ENCODE peak calls at places on chromosome 1, in ten cellular contexts. One of them, this sample, is unnamed. For H3K4me1, the result is how much of the 10 kb centered on the place peaks cover.

GRCh38 chr1:170204121-170204520 is 58.4 kb downstream of the NTMT2 start:
- DNase-seq in A549: no peak
- DNase-seq in tibial nerve: no peak
- DNase-seq in ovary: no peak
- DNase-seq in transverse colon: no peak
- DNase-seq in Peyer's patch: no peak
- DNase-seq in IMR-90: no peak
- DNase-seq in sigmoid colon: no peak
- DNase-seq in adrenal gland: no peak
- DNase-seq in uterus: no peak
- DNase-seq in this sample: no peak

GRCh38 chr1:41482906-41483895 is 1.3 kb downstream of the EDN2 start:
- DNase-seq in sigmoid colon: no peak
- DNase-seq in adrenal gland: no peak
- DNase-seq in tibial nerve: no peak
- DNase-seq in IMR-90: no peak
- DNase-seq in ovary: no peak
- DNase-seq in Peyer's patch: no peak
- DNase-seq in A549: no peak
- DNase-seq in uterus: no peak
- DNase-seq in transverse colon: no peak
- DNase-seq in this sample: no peak

GRCh38 chr1:234532511-234532922 is 53.5 kb upstream of the TARBP1 start:
- DNase-seq in tibial nerve: peak
- DNase-seq in Peyer's patch: no peak
- DNase-seq in uterus: peak
- DNase-seq in adrenal gland: no peak
- DNase-seq in sigmoid colon: peak
- DNase-seq in transverse colon: peak
- DNase-seq in ovary: no peak
- DNase-seq in A549: no peak
- DNase-seq in IMR-90: no peak
- DNase-seq in this sample: peak

GRCh38 chr1:116333171-116334014 is 39.7 kb upstream of the ATP1A1 start:
- DNase-seq in IMR-90: no peak
- DNase-seq in transverse colon: no peak
- DNase-seq in tibial nerve: no peak
- DNase-seq in sigmoid colon: no peak
- DNase-seq in Peyer's patch: no peak
- DNase-seq in adrenal gland: no peak
- DNase-seq in ovary: no peak
- DNase-seq in uterus: no peak
- DNase-seq in A549: no peak
- DNase-seq in this sample: no peak

GRCh38 chr1:165871311-165872067 is 44.1 kb downstream of the UCK2 start:
- DNase-seq in ovary: no peak
- DNase-seq in transverse colon: peak
- DNase-seq in Peyer's patch: peak
- DNase-seq in IMR-90: peak
- DNase-seq in A549: no peak
- DNase-seq in sigmoid colon: no peak
- DNase-seq in adrenal gland: peak
- DNase-seq in uterus: no peak
- DNase-seq in tibial nerve: peak
- DNase-seq in this sample: peak

GRCh38 chr1:16067127-16067768 is 6.2 kb downstream of the FAM131C start:
- DNase-seq in sigmoid colon: no peak
- DNase-seq in adrenal gland: peak
- DNase-seq in IMR-90: peak
- DNase-seq in A549: peak
- DNase-seq in transverse colon: peak
- DNase-seq in tibial nerve: no peak
- DNase-seq in ovary: no peak
- DNase-seq in uterus: no peak
- DNase-seq in Peyer's patch: no peak
- DNase-seq in this sample: peak

GRCh38 chr1:204530932-204531331 is 14.7 kb downstream of the MDM4 start:
- DNase-seq in sigmoid colon: no peak
- DNase-seq in A549: no peak
- DNase-seq in tibial nerve: no peak
- DNase-seq in uterus: no peak
- DNase-seq in transverse colon: no peak
- DNase-seq in adrenal gland: no peak
- DNase-seq in Peyer's patch: no peak
- DNase-seq in ovary: no peak
- DNase-seq in IMR-90: peak
- DNase-seq in this sample: no peak

GRCh38 chr1:115313173-115313572 is 24.9 kb downstream of the NGF start:
- DNase-seq in A549: no peak
- DNase-seq in transverse colon: no peak
- DNase-seq in Peyer's patch: no peak
- DNase-seq in IMR-90: no peak
- DNase-seq in adrenal gland: no peak
- DNase-seq in ovary: no peak
- DNase-seq in uterus: no peak
- DNase-seq in tibial nerve: no peak
- DNase-seq in sigmoid colon: no peak
- DNase-seq in this sample: no peak

GRCh38 chr1:111190931-111191451 is 9.5 kb downstream of the DENND2D start:
- DNase-seq in transverse colon: no peak
- DNase-seq in ovary: no peak
- DNase-seq in adrenal gland: no peak
- DNase-seq in IMR-90: peak
- DNase-seq in A549: no peak
- DNase-seq in sigmoid colon: no peak
- DNase-seq in uterus: no peak
- DNase-seq in tibial nerve: peak
- DNase-seq in Peyer's patch: no peak
- DNase-seq in this sample: no peak

GRCh38 chr1:111193712-111194480 is 6.5 kb downstream of the DENND2D start:
- DNase-seq in tibial nerve: no peak
- DNase-seq in Peyer's patch: no peak
- DNase-seq in adrenal gland: no peak
- DNase-seq in A549: no peak
- DNase-seq in IMR-90: peak
- DNase-seq in transverse colon: peak
- DNase-seq in sigmoid colon: no peak
- DNase-seq in uterus: no peak
- DNase-seq in ovary: no peak
- DNase-seq in this sample: no peak

GRCh38 chr1:111191496-111191895 is 8.9 kb downstream of the DENND2D start:
- DNase-seq in uterus: no peak
- DNase-seq in Peyer's patch: no peak
- DNase-seq in ovary: no peak
- DNase-seq in adrenal gland: no peak
- DNase-seq in A549: no peak
- DNase-seq in sigmoid colon: no peak
- DNase-seq in tibial nerve: no peak
- DNase-seq in transverse colon: no peak
- DNase-seq in IMR-90: peak
- DNase-seq in this sample: no peak

GRCh38 chr1:111192074-111192473 is 8.4 kb downstream of the DENND2D start:
- DNase-seq in ovary: no peak
- DNase-seq in A549: no peak
- DNase-seq in transverse colon: no peak
- DNase-seq in uterus: no peak
- DNase-seq in Peyer's patch: no peak
- DNase-seq in tibial nerve: no peak
- DNase-seq in adrenal gland: no peak
- DNase-seq in sigmoid colon: no peak
- DNase-seq in IMR-90: no peak
- DNase-seq in this sample: no peak

DNA sequence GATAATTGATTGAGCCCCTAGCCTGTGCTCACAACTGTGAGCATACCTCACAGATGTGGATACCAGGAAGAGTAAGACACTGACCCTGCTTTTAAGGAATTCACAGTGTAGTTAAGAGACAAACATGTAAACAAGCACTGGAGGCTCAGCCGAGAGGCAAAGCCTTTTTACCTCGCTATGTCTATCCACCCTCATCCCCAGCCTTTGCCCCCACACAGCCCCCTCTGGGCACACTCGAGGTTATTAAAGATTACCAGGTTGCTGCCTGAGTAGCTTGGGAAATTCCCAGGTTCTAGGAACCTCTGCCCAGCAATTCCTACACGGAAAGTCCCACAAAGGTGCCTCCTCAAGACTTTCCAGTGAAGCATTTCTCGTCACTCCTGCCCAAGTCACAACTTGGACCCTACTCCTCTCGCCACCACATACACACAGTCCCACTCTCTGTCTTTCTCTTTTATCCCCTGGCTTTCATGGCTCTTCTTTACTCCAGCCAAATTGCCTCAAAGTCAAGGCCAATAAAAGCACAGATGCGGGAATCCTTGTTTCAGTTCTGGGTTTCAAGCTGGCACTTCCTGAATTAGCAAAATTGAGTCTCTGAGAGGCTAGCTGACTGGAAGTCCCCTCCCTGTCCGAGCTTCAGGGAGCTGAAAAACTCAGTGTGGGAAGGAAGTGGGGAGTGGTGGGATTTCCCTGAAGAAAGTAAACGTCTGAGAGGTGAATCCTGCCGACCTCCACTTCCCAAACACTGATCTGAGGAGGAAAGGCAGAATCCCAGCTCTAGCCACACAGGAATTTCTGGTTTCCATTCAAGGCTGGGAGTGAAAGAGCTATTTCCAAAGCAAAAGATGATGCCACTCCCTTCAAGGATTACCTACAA is 7.6 kb downstream of the DENND2D start:
- DNase-seq in sigmoid colon: no peak
- DNase-seq in A549: no peak
- DNase-seq in transverse colon: no peak
- DNase-seq in Peyer's patch: no peak
- DNase-seq in IMR-90: peak
- DNase-seq in ovary: no peak
- DNase-seq in uterus: no peak
- DNase-seq in adrenal gland: no peak
- DNase-seq in tibial nerve: no peak
- DNase-seq in this sample: no peak
- TF ChIP-seq POLR2A in sigmoid colon: no peak
- TF ChIP-seq POLR2A in A549: no peak
- TF ChIP-seq POLR2A in transverse colon: no peak
- TF ChIP-seq POLR2A in Peyer's patch: no peak
- TF ChIP-seq POLR2A in IMR-90: no peak
- TF ChIP-seq POLR2A in ovary: no peak
- TF ChIP-seq POLR2A in uterus: no peak
- TF ChIP-seq POLR2A in adrenal gland: no peak
- TF ChIP-seq POLR2A in tibial nerve: no peak
- TF ChIP-seq POLR2A in this sample: no peak

GRCh38 chr1:223363057-223363855 is 720 bp downstream of the SUSD4 start:
- DNase-seq in IMR-90: peak
- DNase-seq in A549: peak
- DNase-seq in tibial nerve: no peak
- DNase-seq in transverse colon: peak
- DNase-seq in ovary: peak
- DNase-seq in sigmoid colon: no peak
- DNase-seq in adrenal gland: peak
- DNase-seq in uterus: no peak
- DNase-seq in Peyer's patch: no peak
- DNase-seq in this sample: peak

GRCh38 chr1:223358826-223359225 is 5.2 kb downstream of the SUSD4 start:
- DNase-seq in IMR-90: no peak
- DNase-seq in ovary: no peak
- DNase-seq in transverse colon: no peak
- DNase-seq in uterus: no peak
- DNase-seq in A549: no peak
- DNase-seq in sigmoid colon: no peak
- DNase-seq in tibial nerve: no peak
- DNase-seq in Peyer's patch: no peak
- DNase-seq in adrenal gland: no peak
- DNase-seq in this sample: no peak

GRCh38 chr1:223364685-223365382 is 858 bp upstream of the SUSD4 start:
- DNase-seq in sigmoid colon: no peak
- DNase-seq in Peyer's patch: no peak
- DNase-seq in transverse colon: no peak
- DNase-seq in A549: no peak
- DNase-seq in ovary: peak
- DNase-seq in adrenal gland: no peak
- DNase-seq in tibial nerve: no peak
- DNase-seq in uterus: no peak
- DNase-seq in IMR-90: no peak
- DNase-seq in this sample: no peak

GRCh38 chr1:223363856-223364684 is at the start of gene SUSD4:
- DNase-seq in tibial nerve: no peak
- DNase-seq in uterus: no peak
- DNase-seq in A549: peak
- DNase-seq in adrenal gland: peak
- DNase-seq in ovary: peak
- DNase-seq in transverse colon: peak
- DNase-seq in sigmoid colon: no peak
- DNase-seq in Peyer's patch: peak
- DNase-seq in IMR-90: no peak
- DNase-seq in this sample: peak
- H3K27ac ChIP-seq in tibial nerve: no peak
- H3K27ac ChIP-seq in uterus: no peak
- H3K27ac ChIP-seq in A549: peak
- H3K27ac ChIP-seq in adrenal gland: no peak
- H3K27ac ChIP-seq in ovary: peak
- H3K27ac ChIP-seq in transverse colon: no peak
- H3K27ac ChIP-seq in sigmoid colon: no peak
- H3K27ac ChIP-seq in Peyer's patch: no peak
- H3K27ac ChIP-seq in IMR-90: no peak
- H3K27ac ChIP-seq in this sample: peak

GRCh38 chr1:13703558-13704485 is 3.8 kb downstream of the PRDM2 start:
- DNase-seq in A549: no peak
- DNase-seq in adrenal gland: no peak
- DNase-seq in uterus: no peak
- DNase-seq in ovary: no peak
- DNase-seq in IMR-90: no peak
- DNase-seq in tibial nerve: no peak
- DNase-seq in transverse colon: no peak
- DNase-seq in Peyer's patch: no peak
- DNase-seq in sigmoid colon: no peak
- DNase-seq in this sample: no peak

GRCh38 chr1:13707211-13707610 is 7.2 kb downstream of the PRDM2 start:
- DNase-seq in IMR-90: peak
- DNase-seq in adrenal gland: no peak
- DNase-seq in Peyer's patch: no peak
- DNase-seq in sigmoid colon: no peak
- DNase-seq in ovary: no peak
- DNase-seq in uterus: no peak
- DNase-seq in A549: no peak
- DNase-seq in transverse colon: no peak
- DNase-seq in tibial nerve: no peak
- DNase-seq in this sample: no peak

GRCh38 chr1:13710097-13710496 is 10.1 kb downstream of the PRDM2 start:
- DNase-seq in IMR-90: no peak
- DNase-seq in uterus: no peak
- DNase-seq in adrenal gland: no peak
- DNase-seq in tibial nerve: no peak
- DNase-seq in transverse colon: no peak
- DNase-seq in Peyer's patch: no peak
- DNase-seq in A549: no peak
- DNase-seq in ovary: no peak
- DNase-seq in sigmoid colon: no peak
- DNase-seq in this sample: no peak

GRCh38 chr1:13706058-13706457 is 6.1 kb downstream of the PRDM2 start:
- DNase-seq in IMR-90: no peak
- DNase-seq in sigmoid colon: no peak
- DNase-seq in tibial nerve: no peak
- DNase-seq in uterus: no peak
- DNase-seq in A549: no peak
- DNase-seq in ovary: no peak
- DNase-seq in transverse colon: no peak
- DNase-seq in adrenal gland: no peak
- DNase-seq in Peyer's patch: no peak
- DNase-seq in this sample: no peak

DNA sequence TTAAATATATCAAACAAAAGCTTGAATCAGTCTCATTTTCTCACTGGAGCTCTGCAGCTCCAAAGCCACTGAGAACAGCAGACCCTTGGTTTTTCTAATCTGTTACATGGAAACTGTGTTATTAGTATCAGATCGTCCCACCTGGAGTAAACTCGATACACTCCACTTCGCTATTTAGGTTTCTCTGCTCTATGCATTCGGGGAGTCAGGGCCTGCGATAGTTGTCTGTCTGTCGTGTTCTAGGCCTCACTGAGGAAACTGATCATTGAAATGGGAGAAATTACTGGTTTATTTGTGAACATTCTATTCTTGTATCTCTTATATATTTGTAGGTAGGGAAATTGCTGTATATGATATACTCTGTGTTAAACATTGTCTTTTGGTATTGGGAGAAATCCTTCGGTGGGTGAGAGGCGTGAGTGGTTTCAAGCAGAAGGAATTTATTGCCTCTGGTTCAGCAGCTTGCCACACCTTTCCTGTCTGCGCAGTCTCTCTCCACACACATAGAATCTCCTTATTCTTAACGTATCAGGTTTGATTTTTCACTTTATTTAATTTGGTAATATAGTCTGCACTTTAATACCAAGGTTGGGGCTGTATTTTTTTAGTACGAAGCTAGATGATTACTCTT is 8.5 kb downstream of the PRDM2 start:
- DNase-seq in uterus: no peak
- DNase-seq in IMR-90: no peak
- DNase-seq in ovary: no peak
- DNase-seq in adrenal gland: no peak
- DNase-seq in transverse colon: peak
- DNase-seq in Peyer's patch: no peak
- DNase-seq in tibial nerve: no peak
- DNase-seq in sigmoid colon: no peak
- DNase-seq in A549: no peak
- DNase-seq in this sample: no peak
- H3K4me1 ChIP-seq in uterus: under half
- H3K4me1 ChIP-seq in IMR-90: under half
- H3K4me1 ChIP-seq in ovary: under half
- H3K4me1 ChIP-seq in adrenal gland: under half
- H3K4me1 ChIP-seq in transverse colon: under half
- H3K4me1 ChIP-seq in Peyer's patch: under half
- H3K4me1 ChIP-seq in tibial nerve: under half
- H3K4me1 ChIP-seq in sigmoid colon: under half
- H3K4me1 ChIP-seq in A549: under half
- H3K4me1 ChIP-seq in this sample: under half

DNA sequence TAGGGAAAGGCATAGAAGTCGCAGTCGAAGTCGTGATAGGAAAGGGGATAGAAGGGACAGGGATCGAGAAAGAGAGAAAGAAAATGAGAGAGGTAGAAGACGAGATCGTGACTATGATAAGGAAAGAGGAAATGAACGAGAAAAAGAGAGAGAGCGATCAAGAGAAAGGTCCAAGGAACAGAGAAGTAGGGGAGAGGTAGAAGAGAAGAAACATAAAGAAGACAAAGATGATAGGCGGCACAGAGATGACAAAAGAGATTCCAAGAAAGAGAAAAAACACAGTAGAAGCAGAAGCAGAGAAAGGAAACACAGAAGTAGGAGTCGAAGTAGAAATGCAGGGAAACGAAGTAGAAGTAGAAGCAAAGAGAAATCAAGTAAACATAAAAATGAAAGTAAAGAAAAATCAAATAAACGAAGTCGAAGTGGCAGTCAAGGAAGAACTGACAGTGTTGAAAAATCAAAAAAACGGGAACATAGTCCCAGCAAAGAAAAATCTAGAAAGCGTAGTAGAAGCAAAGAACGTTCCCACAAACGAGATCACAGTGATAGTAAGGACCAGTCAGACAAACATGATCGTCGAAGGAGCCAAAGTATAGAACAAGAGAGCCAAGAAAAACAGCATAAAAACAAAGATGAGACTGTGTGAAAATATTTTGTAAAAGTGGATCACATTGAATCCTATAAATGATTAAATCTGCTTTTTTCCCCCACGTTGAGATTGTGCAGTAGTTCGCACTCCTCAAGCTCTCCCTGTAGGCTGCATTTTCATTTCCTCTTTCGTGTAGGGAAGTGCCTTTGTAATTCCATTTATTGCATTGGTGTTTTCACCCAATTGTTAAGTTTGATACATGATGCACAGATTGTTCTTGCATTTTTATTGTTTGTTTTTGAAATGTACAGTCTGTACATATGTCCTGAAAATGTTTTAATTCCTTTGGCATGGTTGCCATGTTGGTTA is 7.5 kb downstream of the PRPF38B start:
- DNase-seq in IMR-90: no peak
- DNase-seq in tibial nerve: no peak
- DNase-seq in A549: no peak
- DNase-seq in ovary: no peak
- DNase-seq in adrenal gland: no peak
- DNase-seq in transverse colon: no peak
- DNase-seq in uterus: no peak
- DNase-seq in sigmoid colon: no peak
- DNase-seq in Peyer's patch: no peak
- DNase-seq in this sample: no peak
- TF ChIP-seq POLR2A in IMR-90: no peak
- TF ChIP-seq POLR2A in tibial nerve: no peak
- TF ChIP-seq POLR2A in A549: no peak
- TF ChIP-seq POLR2A in ovary: no peak
- TF ChIP-seq POLR2A in adrenal gland: no peak
- TF ChIP-seq POLR2A in transverse colon: no peak
- TF ChIP-seq POLR2A in uterus: no peak
- TF ChIP-seq POLR2A in sigmoid colon: no peak
- TF ChIP-seq POLR2A in Peyer's patch: no peak
- TF ChIP-seq POLR2A in this sample: no peak